ENCODE peak calls at places on chromosomes 2 and 18, in six cellular contexts. One of them, this sample, is unnamed.

GRCh38 chr2:241095594-241096290 is 6.3 kb downstream of the MTERF4 start:
- DNase-seq in AML-193: no peak
- DNase-seq in GM13976: no peak
- DNase-seq in NCI-H187 treated with DMSO at 0.1 percent for 48 hours: no peak
- DNase-seq in A549: no peak
- DNase-seq in thyroid gland: no peak
- DNase-seq in this sample: no peak

GRCh38 chr2:85087541-85087940 is 45.7 kb upstream of the TCF7L1 start:
- DNase-seq in NCI-H187 treated with DMSO at 0.1 percent for 48 hours: no peak
- DNase-seq in A549: no peak
- DNase-seq in GM13976: no peak
- DNase-seq in AML-193: no peak
- DNase-seq in thyroid gland: no peak
- DNase-seq in this sample: no peak

GRCh38 chr18:32469190-32469611 is 1.5 kb downstream of the GAREM1 start:
- DNase-seq in GM13976: peak
- DNase-seq in A549: peak
- DNase-seq in thyroid gland: peak
- DNase-seq in NCI-H187 treated with DMSO at 0.1 percent for 48 hours: no peak
- DNase-seq in AML-193: no peak
- DNase-seq in this sample: no peak

GRCh38 chr2:190794466-190795184 is 86.0 kb upstream of the GLS start:
- DNase-seq in NCI-H187 treated with DMSO at 0.1 percent for 48 hours: no peak
- DNase-seq in AML-193: no peak
- DNase-seq in A549: no peak
- DNase-seq in thyroid gland: no peak
- DNase-seq in GM13976: no peak
- DNase-seq in this sample: peak

GRCh38 chr18:47420130-47420529 is 168.7 kb upstream of the SKOR2 start:
- DNase-seq in A549: no peak
- DNase-seq in thyroid gland: no peak
- DNase-seq in NCI-H187 treated with DMSO at 0.1 percent for 48 hours: no peak
- DNase-seq in GM13976: no peak
- DNase-seq in AML-193: peak
- DNase-seq in this sample: no peak

GRCh38 chr2:168424112-168424951 is 31.7 kb upstream of the CERS6 start:
- DNase-seq in AML-193: no peak
- DNase-seq in NCI-H187 treated with DMSO at 0.1 percent for 48 hours: no peak
- DNase-seq in GM13976: no peak
- DNase-seq in thyroid gland: no peak
- DNase-seq in A549: no peak
- DNase-seq in this sample: no peak

GRCh38 chr2:235129856-235130255 is 178.0 kb downstream of the SH3BP4 start:
- DNase-seq in thyroid gland: no peak
- DNase-seq in A549: no peak
- DNase-seq in AML-193: no peak
- DNase-seq in GM13976: no peak
- DNase-seq in NCI-H187 treated with DMSO at 0.1 percent for 48 hours: no peak
- DNase-seq in this sample: no peak

GRCh38 chr2:196291873-196292800 is 120.8 kb upstream of the STK17B start:
- DNase-seq in thyroid gland: peak
- DNase-seq in GM13976: no peak
- DNase-seq in AML-193: no peak
- DNase-seq in A549: no peak
- DNase-seq in NCI-H187 treated with DMSO at 0.1 percent for 48 hours: no peak
- DNase-seq in this sample: no peak

GRCh38 chr2:216930716-216931115 is 70.9 kb upstream of the TNP1 start:
- DNase-seq in NCI-H187 treated with DMSO at 0.1 percent for 48 hours: no peak
- DNase-seq in thyroid gland: no peak
- DNase-seq in GM13976: no peak
- DNase-seq in AML-193: no peak
- DNase-seq in A549: no peak
- DNase-seq in this sample: no peak

GRCh38 chr2:15243762-15244161 is 317.4 kb downstream of the NBAS start:
- DNase-seq in AML-193: no peak
- DNase-seq in GM13976: no peak
- DNase-seq in NCI-H187 treated with DMSO at 0.1 percent for 48 hours: no peak
- DNase-seq in A549: peak
- DNase-seq in thyroid gland: no peak
- DNase-seq in this sample: no peak

GRCh38 chr18:48790226-48790863 is 160.4 kb downstream of the SMAD7 start:
- DNase-seq in A549: no peak
- DNase-seq in AML-193: no peak
- DNase-seq in GM13976: no peak
- DNase-seq in thyroid gland: peak
- DNase-seq in NCI-H187 treated with DMSO at 0.1 percent for 48 hours: no peak
- DNase-seq in this sample: no peak

GRCh38 chr2:178331474-178332431 is 119.2 kb downstream of the PRKRA start:
- DNase-seq in GM13976: no peak
- DNase-seq in AML-193: no peak
- DNase-seq in NCI-H187 treated with DMSO at 0.1 percent for 48 hours: no peak
- DNase-seq in thyroid gland: no peak
- DNase-seq in A549: no peak
- DNase-seq in this sample: no peak

GRCh38 chr2:214075446-214075845 is 335.4 kb upstream of the VWC2L start:
- DNase-seq in thyroid gland: no peak
- DNase-seq in A549: no peak
- DNase-seq in NCI-H187 treated with DMSO at 0.1 percent for 48 hours: no peak
- DNase-seq in GM13976: no peak
- DNase-seq in AML-193: no peak
- DNase-seq in this sample: no peak

GRCh38 chr2:99748344-99748743 is 258.5 kb upstream of the REV1 start:
- DNase-seq in thyroid gland: no peak
- DNase-seq in NCI-H187 treated with DMSO at 0.1 percent for 48 hours: no peak
- DNase-seq in AML-193: no peak
- DNase-seq in GM13976: no peak
- DNase-seq in A549: no peak
- DNase-seq in this sample: no peak

GRCh38 chr2:166148811-166149400 is 21.1 kb upstream of the SCN1A start:
- DNase-seq in thyroid gland: no peak
- DNase-seq in A549: no peak
- DNase-seq in AML-193: no peak
- DNase-seq in GM13976: no peak
- DNase-seq in NCI-H187 treated with DMSO at 0.1 percent for 48 hours: no peak
- DNase-seq in this sample: no peak

GRCh38 chr18:8912348-8913057 is 190.0 kb upstream of the NDUFV2 start:
- DNase-seq in A549: no peak
- DNase-seq in AML-193: no peak
- DNase-seq in GM13976: peak
- DNase-seq in NCI-H187 treated with DMSO at 0.1 percent for 48 hours: peak
- DNase-seq in thyroid gland: no peak
- DNase-seq in this sample: no peak

GRCh38 chr2:190979906-190980629 is 33.9 kb downstream of the STAT1 start:
- DNase-seq in NCI-H187 treated with DMSO at 0.1 percent for 48 hours: no peak
- DNase-seq in A549: no peak
- DNase-seq in AML-193: no peak
- DNase-seq in thyroid gland: peak
- DNase-seq in GM13976: no peak
- DNase-seq in this sample: no peak

GRCh38 chr2:208549546-208550158 is 143.1 kb downstream of the PTH2R start:
- DNase-seq in thyroid gland: no peak
- DNase-seq in AML-193: no peak
- DNase-seq in A549: no peak
- DNase-seq in GM13976: no peak
- DNase-seq in NCI-H187 treated with DMSO at 0.1 percent for 48 hours: no peak
- DNase-seq in this sample: no peak

GRCh38 chr2:192298664-192299063 is 103.9 kb upstream of the TMEFF2 start:
- DNase-seq in thyroid gland: no peak
- DNase-seq in A549: no peak
- DNase-seq in AML-193: no peak
- DNase-seq in NCI-H187 treated with DMSO at 0.1 percent for 48 hours: no peak
- DNase-seq in GM13976: no peak
- DNase-seq in this sample: no peak

GRCh38 chr2:190607657-190608357 is 41.1 kb upstream of the NAB1 start:
- DNase-seq in AML-193: no peak
- DNase-seq in A549: peak
- DNase-seq in NCI-H187 treated with DMSO at 0.1 percent for 48 hours: no peak
- DNase-seq in GM13976: no peak
- DNase-seq in thyroid gland: no peak
- DNase-seq in this sample: no peak

GRCh38 chr2:135473567-135473966 is 57.5 kb downstream of the ZRANB3 start:
- DNase-seq in AML-193: peak
- DNase-seq in GM13976: peak
- DNase-seq in thyroid gland: peak
- DNase-seq in NCI-H187 treated with DMSO at 0.1 percent for 48 hours: no peak
- DNase-seq in A549: peak
- DNase-seq in this sample: peak

GRCh38 chr2:140457483-140457882 is 1673.3 kb downstream of the LRP1B start:
- DNase-seq in A549: no peak
- DNase-seq in thyroid gland: no peak
- DNase-seq in NCI-H187 treated with DMSO at 0.1 percent for 48 hours: no peak
- DNase-seq in GM13976: no peak
- DNase-seq in AML-193: no peak
- DNase-seq in this sample: no peak

GRCh38 chr2:90207454-90208058 is 1516.1 kb downstream of the RPIA start:
- DNase-seq in A549: peak
- DNase-seq in NCI-H187 treated with DMSO at 0.1 percent for 48 hours: no peak
- DNase-seq in GM13976: peak
- DNase-seq in thyroid gland: no peak
- DNase-seq in AML-193: peak
- DNase-seq in this sample: no peak

GRCh38 chr18:35590935-35591334 is 9.4 kb downstream of the GALNT1 start:
- DNase-seq in A549: no peak
- DNase-seq in NCI-H187 treated with DMSO at 0.1 percent for 48 hours: no peak
- DNase-seq in GM13976: no peak
- DNase-seq in thyroid gland: no peak
- DNase-seq in AML-193: no peak
- DNase-seq in this sample: no peak

GRCh38 chr18:59514193-59514592 is 155.1 kb upstream of the LMAN1 start:
- DNase-seq in AML-193: no peak
- DNase-seq in A549: no peak
- DNase-seq in thyroid gland: peak
- DNase-seq in GM13976: no peak
- DNase-seq in NCI-H187 treated with DMSO at 0.1 percent for 48 hours: no peak
- DNase-seq in this sample: no peak

GRCh38 chr2:195824478-195824877 is 167.5 kb downstream of the SLC39A10 start:
- DNase-seq in A549: no peak
- DNase-seq in NCI-H187 treated with DMSO at 0.1 percent for 48 hours: no peak
- DNase-seq in AML-193: no peak
- DNase-seq in GM13976: no peak
- DNase-seq in thyroid gland: no peak
- DNase-seq in this sample: no peak

GRCh38 chr18:24094561-24094960 is 44.3 kb upstream of the CABYR start:
- DNase-seq in A549: no peak
- DNase-seq in GM13976: no peak
- DNase-seq in NCI-H187 treated with DMSO at 0.1 percent for 48 hours: no peak
- DNase-seq in AML-193: no peak
- DNase-seq in thyroid gland: no peak
- DNase-seq in this sample: no peak

GRCh38 chr2:119852214-119852613 is 92.5 kb downstream of the PTPN4 start:
- DNase-seq in GM13976: no peak
- DNase-seq in thyroid gland: no peak
- DNase-seq in A549: no peak
- DNase-seq in AML-193: no peak
- DNase-seq in NCI-H187 treated with DMSO at 0.1 percent for 48 hours: no peak
- DNase-seq in this sample: no peak

GRCh38 chr2:61639721-61640120 is 101.6 kb upstream of the XPO1 start:
- DNase-seq in AML-193: no peak
- DNase-seq in GM13976: no peak
- DNase-seq in NCI-H187 treated with DMSO at 0.1 percent for 48 hours: no peak
- DNase-seq in A549: no peak
- DNase-seq in thyroid gland: no peak
- DNase-seq in this sample: no peak